ENCODE peak calls at places on chromosomes 16 and 17, in nine cellular contexts. B, C, S, Z, F, U, W, E and T are unnamed samples. For H3K4me1, the result is how much of the 10 kb centered on the place peaks cover.

GRCh38 chr16:64586756-64587155 is 535.1 kb downstream of the CDH11 start:
- DNase-seq in B (no peak), C (no peak), S (no peak), Z (peak), F (no peak), U (no peak), W (no peak), E (no peak), T (no peak)

GRCh38 chr17:30476726-30477082 is 504 bp upstream of the GOSR1 start:
- DNase-seq in B (no peak), C (peak), S (no peak), Z (no peak), F (no peak), U (no peak), W (no peak), E (no peak), T (no peak)

GRCh38 chr16:21150375-21151001 is at the start of gene DNAH3:
- DNase-seq in B (no peak), C (no peak), S (no peak), Z (no peak), F (no peak), U (no peak), W (peak), E (no peak), T (no peak)

GRCh38 chr17:58565389-58566311 is 51.2 kb upstream of the MTMR4 start:
- DNase-seq in B (no peak), C (no peak), S (no peak), Z (no peak), F (no peak), U (no peak), W (no peak), E (no peak), T (no peak)

GRCh38 chr16:63187638-63188037 is 1151.4 kb upstream of the CDH8 start:
- DNase-seq in B (no peak), C (no peak), S (no peak), Z (no peak), F (no peak), U (no peak), W (no peak), E (no peak), T (no peak)

GRCh38 chr16:64242510-64242909 is 879.4 kb downstream of the CDH11 start:
- DNase-seq in B (no peak), C (no peak), S (no peak), Z (no peak), F (no peak), U (no peak), W (no peak), E (no peak), T (no peak)

GRCh38 chr17:61409301-61410099 is 9.9 kb downstream of the TBX2 start:
- DNase-seq in B (peak), C (peak), S (peak), Z (peak), F (no peak), U (peak), W (peak), E (peak), T (peak)

GRCh38 chr16:7313170-7313569 is 19.5 kb upstream of the RBFOX1 start:
- DNase-seq in B (no peak), C (no peak), S (no peak), Z (no peak), F (peak), U (no peak), W (no peak), E (no peak), T (no peak)

GRCh38 chr16:54780266-54780665 is 150.4 kb upstream of the IRX5 start:
- DNase-seq in B (no peak), C (no peak), S (no peak), Z (no peak), F (no peak), U (no peak), W (no peak), E (no peak), T (no peak)

GRCh38 chr16:21684199-21684598 is 20.4 kb downstream of the OTOA start:
- DNase-seq in B (no peak), C (no peak), S (no peak), Z (no peak), F (no peak), U (no peak), W (peak), E (no peak), T (no peak)

GRCh38 chr17:44314869-44315661 is 6.7 kb downstream of the RUNDC3A start:
- DNase-seq in B (no peak), C (no peak), S (peak), Z (peak), F (no peak), U (peak), W (peak), E (no peak), T (no peak)

GRCh38 chr16:391885-392335 is 5.1 kb upstream of the NME4 start:
- DNase-seq in B (peak), C (peak), S (peak), Z (peak), F (no peak), U (peak), W (peak), E (peak), T (no peak)

GRCh38 chr16:85330694-85331188 is 218.5 kb upstream of the CIBAR2 start:
- DNase-seq in B (no peak), C (peak), S (peak), Z (no peak), F (no peak), U (no peak), W (peak), E (no peak), T (no peak)

DNA sequence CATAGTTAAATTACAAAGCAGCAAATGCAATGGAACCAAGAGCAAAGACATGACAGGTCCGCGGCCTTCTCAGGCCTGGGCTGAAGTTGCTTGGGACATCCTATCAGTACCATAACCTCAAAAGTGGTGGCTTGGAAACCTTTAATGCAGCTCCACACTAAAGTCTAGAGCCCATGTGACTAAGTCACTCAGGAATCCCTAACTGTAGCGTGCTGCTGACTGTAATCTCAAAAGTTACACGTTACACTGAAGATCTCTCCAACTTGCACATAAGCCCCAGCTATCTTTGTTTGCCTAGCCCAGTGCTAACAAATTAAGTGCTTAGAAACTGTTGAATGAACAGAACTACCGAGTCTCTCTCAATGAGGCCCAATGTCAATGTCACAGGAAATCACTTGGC is 27.8 kb downstream of the NUP88 start:
- DNase-seq in B (no peak), C (peak), S (no peak), Z (no peak), F (no peak), U (no peak), W (no peak), E (no peak), T (no peak)
- H3K27ac ChIP-seq in B (no peak), C (no peak), S (no peak), Z (no peak), F (no peak), U (no peak), W (no peak), E (no peak), T (no peak)

GRCh38 chr17:49788443-49789277 is at the start of gene KAT7:
- DNase-seq in B (peak), C (peak), S (peak), Z (peak), F (peak), U (peak), W (peak), E (peak), T (peak)
- TF ChIP-seq POLR2A in B (peak), C (peak), S (peak), Z (peak), F (peak), U (peak), W (peak), E (peak), T (peak)

DNA sequence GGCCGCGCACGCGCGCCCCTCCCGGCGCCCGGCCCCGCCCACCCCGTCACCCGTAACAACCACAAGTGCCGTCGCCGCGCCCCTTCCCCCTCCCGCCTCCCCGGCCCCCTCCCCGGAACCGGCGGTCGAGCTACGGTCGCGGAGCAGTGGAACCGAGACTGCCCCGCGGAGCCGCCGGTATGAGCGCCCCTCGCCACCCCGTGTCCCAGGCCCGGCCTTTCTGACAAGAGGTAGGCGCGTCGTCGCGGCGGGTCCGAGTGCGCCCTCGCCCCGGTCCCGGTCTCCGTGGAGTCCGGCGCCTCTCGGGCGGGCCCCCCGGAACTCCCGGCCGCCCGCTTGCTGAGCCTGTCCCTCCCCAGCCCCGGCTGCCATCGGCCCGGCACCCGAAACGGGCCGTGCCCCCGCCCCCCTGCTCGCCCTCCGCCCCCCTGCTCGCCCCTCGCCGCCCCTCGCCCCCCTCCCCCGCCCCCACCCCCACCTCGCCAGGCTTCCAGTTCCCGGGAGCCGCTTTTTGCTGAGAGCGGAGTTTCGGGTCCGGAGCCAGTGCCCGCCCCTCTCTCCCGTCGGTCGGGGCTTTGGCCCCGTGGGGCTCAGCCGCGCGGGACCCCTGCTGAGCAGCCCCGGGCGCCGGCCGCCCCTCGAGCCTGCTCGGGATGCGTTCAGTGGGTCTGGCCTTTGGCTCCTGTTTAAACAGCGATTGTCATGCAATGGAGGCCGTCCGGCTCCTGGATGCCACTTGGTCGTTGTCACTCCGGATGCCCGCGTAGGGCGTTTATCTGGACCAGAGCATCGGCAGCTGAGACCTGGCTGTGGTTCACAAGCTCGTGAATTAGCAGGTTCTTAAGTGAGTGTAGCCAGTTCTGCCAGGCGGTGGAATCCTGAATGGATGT is at the start of gene SEC14L1:
- DNase-seq in B (peak), C (no peak), S (no peak), Z (peak), F (no peak), U (peak), W (peak), E (no peak), T (peak)
- H3K4me1 ChIP-seq in B (under half), C (under half), S (under half), Z (under half), F (under half), U (half or more), W (half or more), E (under half), T (under half)

DNA sequence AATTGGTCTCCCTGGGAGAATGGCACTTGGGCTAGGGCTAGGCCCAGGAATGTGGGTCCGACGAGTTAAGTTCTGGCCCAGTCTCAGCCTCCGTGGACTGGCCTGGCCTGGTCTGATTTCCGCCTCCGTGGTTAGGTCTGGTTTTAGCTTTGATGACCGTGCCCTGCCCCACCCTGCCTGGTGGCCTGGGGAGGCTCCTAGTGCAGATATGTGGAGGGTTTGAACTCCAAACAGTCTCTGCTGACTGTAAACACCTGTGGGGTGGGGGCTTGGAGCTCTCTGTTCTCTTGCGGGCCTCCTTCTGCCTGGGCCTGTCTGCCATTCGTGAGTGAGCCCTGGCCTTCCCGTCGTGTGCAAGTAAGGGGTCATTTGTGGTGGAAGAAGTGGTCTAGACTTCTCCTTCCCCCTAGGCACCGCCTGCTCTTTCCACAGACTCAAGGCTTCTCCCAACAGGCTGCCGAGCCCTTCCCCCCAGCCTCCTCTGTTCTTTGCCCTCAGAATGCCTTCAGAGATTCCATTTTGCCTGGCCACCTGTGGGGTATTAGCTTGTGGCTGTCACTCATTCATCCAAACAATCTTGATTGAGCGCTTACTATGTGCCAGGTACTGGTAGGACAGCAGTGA is 1.5 kb downstream of the ATP6V0C start:
- DNase-seq in B (no peak), C (no peak), S (no peak), Z (no peak), F (no peak), U (peak), W (peak), E (peak), T (peak)
- H3K27ac ChIP-seq in B (peak), C (peak), S (peak), Z (peak), F (peak), U (peak), W (peak), E (no peak), T (peak)

GRCh38 chr16:47377156-47377555 is 83.7 kb downstream of the ITFG1 start:
- DNase-seq in B (no peak), C (peak), S (no peak), Z (no peak), F (no peak), U (no peak), W (no peak), E (no peak), T (no peak)
- TF ChIP-seq POLR2A in B (no peak), C (no peak), S (no peak), Z (no peak), F (no peak), U (no peak), W (no peak), E (no peak), T (no peak)

GRCh38 chr17:21371511-21372081 is 4.6 kb upstream of the KCNJ12 start:
- DNase-seq in B (no peak), C (no peak), S (no peak), Z (no peak), F (no peak), U (no peak), W (no peak), E (no peak), T (no peak)

GRCh38 chr17:21374455-21375161 is 1.5 kb upstream of the KCNJ12 start:
- DNase-seq in B (no peak), C (no peak), S (no peak), Z (no peak), F (no peak), U (no peak), W (no peak), E (no peak), T (no peak)

GRCh38 chr17:21373696-21374454 is 2.3 kb upstream of the KCNJ12 start:
- DNase-seq in B (no peak), C (no peak), S (no peak), Z (no peak), F (no peak), U (no peak), W (no peak), E (no peak), T (no peak)

GRCh38 chr17:21372256-21372954 is 3.8 kb upstream of the KCNJ12 start:
- DNase-seq in B (no peak), C (no peak), S (no peak), Z (no peak), F (no peak), U (no peak), W (no peak), E (no peak), T (no peak)

DNA sequence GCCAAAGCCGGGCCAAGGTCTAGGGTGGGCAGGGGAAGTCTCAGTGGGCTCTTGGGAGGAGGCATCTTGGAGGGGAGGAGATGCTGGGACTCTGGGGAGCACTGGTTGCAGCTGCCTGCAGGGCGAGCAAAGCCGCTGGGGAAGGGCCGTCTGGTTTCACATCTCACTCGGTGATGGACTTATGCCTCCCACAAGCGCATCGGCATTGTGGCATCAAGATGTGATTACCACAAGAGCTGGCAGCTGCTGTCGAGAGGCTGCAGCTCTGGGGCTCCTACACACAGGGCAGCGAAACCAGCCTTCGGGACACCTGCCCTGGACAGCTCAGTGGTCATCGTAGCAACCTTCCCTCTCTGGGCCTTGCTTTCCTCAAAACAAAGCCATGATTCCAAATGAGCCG is 3.1 kb upstream of the KCNJ12 start:
- DNase-seq in B (no peak), C (no peak), S (no peak), Z (no peak), F (no peak), U (no peak), W (no peak), E (no peak), T (no peak)
- H3K4me1 ChIP-seq in B (under half), C (under half), S (under half), Z (under half), F (under half), U (under half), W (under half), E (under half), T (under half)

DNA sequence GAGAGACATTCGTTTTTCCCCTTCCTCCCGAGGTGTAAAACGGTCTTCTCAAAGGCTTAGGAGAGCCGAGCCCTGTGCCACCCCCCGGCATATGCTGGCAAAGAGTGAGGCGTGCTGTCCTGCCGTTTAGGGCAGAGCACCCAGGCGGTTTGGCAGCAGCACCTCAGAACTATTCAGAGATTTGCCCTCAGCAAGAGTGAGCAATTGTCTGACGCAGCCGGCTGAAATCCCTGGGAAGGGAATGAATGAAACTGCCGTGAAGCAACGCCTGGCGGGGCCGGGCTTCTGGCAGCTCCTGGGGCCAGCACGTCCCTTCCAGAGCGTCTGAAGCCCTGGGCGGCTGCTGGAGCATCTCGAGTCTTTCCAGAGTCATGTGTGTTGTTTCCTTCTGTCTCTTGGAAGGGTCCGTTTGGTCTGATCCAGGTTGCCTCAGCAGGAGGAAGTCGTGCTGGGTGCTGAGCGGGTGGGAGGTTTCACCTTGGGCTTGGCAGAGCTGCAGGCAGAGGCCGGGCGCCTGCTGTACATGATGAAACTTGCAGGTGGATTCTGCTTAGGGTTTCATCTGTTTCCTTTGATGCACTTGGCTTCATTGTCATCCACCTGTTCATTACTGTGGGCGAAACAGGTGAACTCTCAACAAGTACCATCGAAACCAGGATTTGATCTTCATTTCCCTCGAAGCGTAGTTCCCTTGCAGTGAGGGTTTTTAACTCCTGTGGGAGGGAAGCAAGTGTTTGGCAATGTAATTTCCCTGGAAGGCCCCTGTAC is 35.4 kb downstream of the TBCD start:
- DNase-seq in B (no peak), C (no peak), S (no peak), Z (no peak), F (no peak), U (no peak), W (no peak), E (no peak), T (peak)
- H3K27ac ChIP-seq in B (no peak), C (no peak), S (no peak), Z (no peak), F (no peak), U (no peak), W (no peak), E (no peak), T (peak)

GRCh38 chr17:73227944-73228343 is 33.7 kb downstream of the CPSF4L start:
- DNase-seq in B (no peak), C (no peak), S (no peak), Z (peak), F (no peak), U (no peak), W (no peak), E (no peak), T (no peak)
- TF ChIP-seq POLR2A in B (no peak), C (no peak), S (no peak), Z (no peak), F (no peak), U (no peak), W (no peak), E (no peak), T (no peak)

DNA sequence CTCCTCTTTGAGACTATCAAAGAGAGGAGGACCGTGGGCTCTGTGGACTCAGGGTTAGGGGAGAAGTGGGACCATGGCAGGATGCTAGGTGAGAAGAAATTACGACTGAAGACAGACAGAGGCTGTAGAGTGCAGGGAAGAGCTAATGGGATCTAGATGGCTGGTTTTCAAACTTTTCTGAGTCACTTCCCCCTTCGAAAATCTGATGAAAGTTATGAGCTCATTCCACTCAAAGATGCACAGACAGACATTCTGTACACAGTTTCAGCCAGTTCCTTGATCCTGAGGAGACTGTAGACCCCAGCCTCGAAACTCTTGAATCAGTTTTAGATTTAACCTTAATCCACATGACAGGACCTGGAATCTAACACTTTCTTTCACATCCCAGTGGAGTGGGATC is 40.7 kb downstream of the RGS9 start:
- DNase-seq in B (no peak), C (peak), S (no peak), Z (no peak), F (no peak), U (no peak), W (no peak), E (no peak), T (no peak)
- H3K4me1 ChIP-seq in B (under half), C (under half), S (under half), Z (under half), F (under half), U (under half), W (under half), E (under half), T (under half)